ENCODE peak calls at places on chromosome 4, in five cellular contexts. W is GM04504, J is Daoy, L is omental fat pad, H is NCI-H2081. D is an unnamed sample.

GRCh38 chr4:145779319-145779801 is 99.4 kb downstream of the C4orf51 start:
- DNase-seq in L (no peak), H (no peak), W (no peak), J (no peak), D (peak)

GRCh38 chr4:11263208-11263607 is 165.5 kb downstream of the HS3ST1 start:
- DNase-seq in H (no peak), J (no peak), W (no peak), L (no peak), D (no peak)

GRCh38 chr4:150224896-150225591 is 146.8 kb downstream of the DCLK2 start:
- DNase-seq in H (no peak), L (no peak), J (peak), W (peak), D (no peak)

GRCh38 chr4:6313216-6313615 is 43.6 kb downstream of the WFS1 start:
- DNase-seq in W (no peak), L (no peak), H (no peak), J (no peak), D (peak)

GRCh38 chr4:112910109-112910736 is 139.2 kb upstream of the ANK2 start:
- DNase-seq in H (peak), J (no peak), W (peak), L (no peak), D (no peak)

GRCh38 chr4:16914208-16914607 is 15.8 kb upstream of the LDB2 start:
- DNase-seq in J (no peak), W (no peak), L (no peak), H (no peak), D (no peak)

GRCh38 chr4:121479801-121480200 is 99.0 kb upstream of the QRFPR start:
- DNase-seq in L (no peak), W (no peak), J (peak), H (no peak), D (peak)

GRCh38 chr4:36053931-36054330 is 190.4 kb downstream of the ARAP2 start:
- DNase-seq in L (no peak), J (no peak), W (no peak), H (no peak), D (peak)

GRCh38 chr4:113758361-113758760 is 3.2 kb downstream of the CAMK2D start:
- DNase-seq in L (no peak), W (peak), H (no peak), J (no peak), D (no peak)

GRCh38 chr4:106347167-106347566 is 21.4 kb downstream of the GIMD1 start:
- DNase-seq in H (no peak), J (no peak), W (no peak), L (no peak), D (no peak)

GRCh38 chr4:40515037-40515397 is 114.6 kb downstream of the RBM47 start:
- DNase-seq in W (no peak), J (no peak), L (no peak), H (no peak), D (peak)

GRCh38 chr4:9691221-9692065 is 90.0 kb upstream of the DRD5 start:
- DNase-seq in W (peak), J (peak), L (peak), H (peak), D (peak)

GRCh38 chr4:43987331-43987944 is 461.2 kb downstream of the KCTD8 start:
- DNase-seq in W (no peak), J (no peak), H (no peak), L (no peak), D (no peak)

GRCh38 chr4:67198757-67199156 is 346.5 kb downstream of the CENPC start:
- DNase-seq in L (no peak), H (peak), W (no peak), J (peak), D (no peak)

GRCh38 chr4:98544141-98544817 is 114.1 kb downstream of the TSPAN5 start:
- DNase-seq in J (no peak), W (no peak), H (no peak), L (no peak), D (no peak)

GRCh38 chr4:41991916-41992767 is 1.8 kb downstream of the SLC30A9 start:
- DNase-seq in W (no peak), H (no peak), L (no peak), J (peak), D (no peak)

GRCh38 chr4:8181844-8182243 is 17.2 kb upstream of the SH3TC1 start:
- DNase-seq in W (no peak), J (no peak), H (no peak), L (no peak), D (peak)

GRCh38 chr4:150332961-150333360 is 249.0 kb upstream of the MAB21L2 start:
- DNase-seq in W (no peak), J (no peak), L (no peak), H (no peak), D (no peak)

GRCh38 chr4:152257601-152258066 is 278.3 kb downstream of the FBXW7 start:
- DNase-seq in H (no peak), W (no peak), L (no peak), J (no peak), D (no peak)

GRCh38 chr4:16133406-16133805 is 49.6 kb upstream of the PROM1 start:
- DNase-seq in J (no peak), W (no peak), L (no peak), H (no peak), D (no peak)

GRCh38 chr4:13483142-13484044 is 747 bp downstream of the RAB28 start:
- DNase-seq in W (peak), H (peak), L (peak), J (peak), D (peak)

GRCh38 chr4:8554555-8555100 is 25.6 kb upstream of the GPR78 start:
- DNase-seq in W (no peak), L (no peak), J (no peak), H (no peak), D (no peak)

GRCh38 chr4:1856920-1857699 is 1.2 kb upstream of the LETM1 start:
- DNase-seq in H (no peak), J (no peak), W (no peak), L (no peak), D (peak)

GRCh38 chr4:108590776-108591175 is 29.6 kb upstream of the RPL34 start:
- DNase-seq in J (no peak), W (peak), H (no peak), L (no peak), D (no peak)

GRCh38 chr4:7207791-7208231 is 15.5 kb downstream of the SORCS2 start:
- DNase-seq in L (no peak), W (no peak), H (no peak), J (no peak), D (no peak)

GRCh38 chr4:122662701-122663100 is 41.8 kb upstream of the IL21 start:
- DNase-seq in W (no peak), L (no peak), J (no peak), H (no peak), D (no peak)

GRCh38 chr4:19178835-19179234 is 1072.9 kb upstream of the SLIT2 start:
- DNase-seq in L (no peak), J (no peak), W (no peak), H (no peak), D (no peak)

GRCh38 chr4:110533940-110534339 is 58.0 kb downstream of the ENPEP start:
- DNase-seq in H (no peak), L (no peak), J (peak), W (peak), D (peak)

GRCh38 chr4:54332577-54332976 is 103.5 kb downstream of the PDGFRA start:
- DNase-seq in H (no peak), W (no peak), J (no peak), L (no peak), D (no peak)

GRCh38 chr4:122218762-122219161 is 66.6 kb downstream of the BLTP1 start:
- DNase-seq in H (no peak), J (no peak), L (no peak), W (no peak), D (peak)

GRCh38 chr4:69707807-69708206 is 52.6 kb downstream of the SULT1B1 start:
- DNase-seq in W (no peak), L (no peak), J (no peak), H (peak), D (peak)

GRCh38 chr4:37889849-37890500 is 909 bp upstream of the TBC1D1 start:
- DNase-seq in J (no peak), H (no peak), W (no peak), L (no peak), D (peak)

GRCh38 chr4:148060264-148061138 is 328.6 kb downstream of the ARHGAP10 start:
- DNase-seq in L (no peak), H (no peak), J (no peak), W (no peak), D (no peak)

GRCh38 chr4:103719320-103720204 is at the start of gene TACR3:
- DNase-seq in J (no peak), W (no peak), H (no peak), L (no peak), D (peak)

GRCh38 chr4:156596026-156596425 is 375.6 kb downstream of the PDGFC start:
- DNase-seq in J (no peak), H (no peak), L (no peak), W (no peak), D (no peak)

GRCh38 chr4:100008048-100008447 is 58.0 kb upstream of the H2AZ1 start:
- DNase-seq in J (no peak), W (peak), L (no peak), H (no peak), D (peak)

GRCh38 chr4:139641218-139641617 is 24.4 kb upstream of the MGST2 start:
- DNase-seq in W (no peak), J (no peak), L (no peak), H (no peak), D (no peak)

GRCh38 chr4:100842856-100843255 is 325.0 kb upstream of the EMCN start:
- DNase-seq in J (no peak), W (no peak), H (no peak), L (no peak), D (no peak)

GRCh38 chr4:9812530-9813340 is 31.3 kb downstream of the DRD5 start:
- DNase-seq in J (peak), W (no peak), L (no peak), H (peak), D (no peak)

GRCh38 chr4:157984285-157984911 is 188.4 kb downstream of the GASK1B start:
- DNase-seq in W (no peak), J (peak), H (no peak), L (no peak), D (no peak)